ENCODE peak calls at places on chromosomes 6 and 20, in four cellular contexts. J is left ventricle myocardium inferior, G is endodermal cell, U is mesenchymal stem cell. N is an unnamed sample.

GRCh38 chr6:145815875-145816274 is 1.3 kb upstream of the FBXO30 start:
- DNase-seq in J (no peak), G (peak), U (peak), N (no peak)

GRCh38 chr6:169156108-169156821 is 97.4 kb downstream of the THBS2 start:
- DNase-seq in J (no peak), G (peak), U (no peak), N (peak)

GRCh38 chr6:36697481-36697903 is at the start of gene RAB44:
- DNase-seq in J (no peak), G (peak), U (no peak), N (peak)

GRCh38 chr20:43988451-43988850 is 73.8 kb downstream of the TOX2 start:
- DNase-seq in J (no peak), G (no peak), U (peak), N (no peak)

GRCh38 chr20:62176866-62177265 is 6.0 kb upstream of the MTG2 start:
- DNase-seq in J (no peak), G (no peak), U (no peak), N (no peak)

GRCh38 chr6:3229566-3230274 is 2.3 kb upstream of the TUBB2B start:
- DNase-seq in J (no peak), G (peak), U (no peak), N (no peak)

GRCh38 chr6:21885101-21885500 is 291.6 kb downstream of the SOX4 start:
- DNase-seq in J (no peak), G (no peak), U (no peak), N (no peak)

GRCh38 chr6:133807531-133807930 is 81.4 kb upstream of the TCF21 start:
- DNase-seq in J (no peak), G (no peak), U (no peak), N (no peak)

GRCh38 chr20:16027710-16028109 is 545.5 kb downstream of the KIF16B start:
- DNase-seq in J (no peak), G (no peak), U (no peak), N (no peak)

GRCh38 chr6:165826487-165827189 is 163.6 kb upstream of the PDE10A start:
- DNase-seq in J (no peak), G (no peak), U (no peak), N (peak)

GRCh38 chr6:27630727-27631613 is 158.1 kb upstream of the ZNF184 start:
- DNase-seq in J (no peak), G (peak), U (peak), N (no peak)

GRCh38 chr6:72950114-72950860 is 275.0 kb downstream of the KHDC1L start:
- DNase-seq in J (no peak), G (no peak), U (peak), N (no peak)

GRCh38 chr20:23284009-23284408 is 66.6 kb upstream of the NXT1 start:
- DNase-seq in J (no peak), G (no peak), U (no peak), N (no peak)

GRCh38 chr6:108904731-108905130 is 56.5 kb downstream of the ARMC2 start:
- DNase-seq in J (no peak), G (no peak), U (no peak), N (no peak)

GRCh38 chr6:139126255-139126654 is 8.6 kb upstream of the HECA start:
- DNase-seq in J (no peak), G (no peak), U (peak), N (no peak)

GRCh38 chr20:21191839-21192238 is 66.0 kb downstream of the KIZ start:
- DNase-seq in J (no peak), G (peak), U (no peak), N (no peak)

GRCh38 chr6:111277819-111278218 is 190.5 kb downstream of the SLC16A10 start:
- DNase-seq in J (no peak), G (no peak), U (no peak), N (no peak)

GRCh38 chr6:53375851-53376250 is 27.1 kb upstream of the ELOVL5 start:
- DNase-seq in J (no peak), G (no peak), U (peak), N (no peak)

GRCh38 chr20:13422637-13423036 is 201.6 kb downstream of the ISM1 start:
- DNase-seq in J (no peak), G (no peak), U (peak), N (no peak)

GRCh38 chr6:45116714-45117410 is 211.3 kb upstream of the RUNX2 start:
- DNase-seq in J (no peak), G (no peak), U (peak), N (no peak)

GRCh38 chr6:83978324-83978734 is 55.2 kb upstream of the MRAP2 start:
- DNase-seq in J (no peak), G (no peak), U (no peak), N (no peak)

GRCh38 chr6:34489229-34489805 is 23.4 kb downstream of the PACSIN1 start:
- DNase-seq in J (no peak), G (no peak), U (no peak), N (peak)

GRCh38 chr20:53126185-53126584 is 154.0 kb downstream of the TSHZ2 start:
- DNase-seq in J (no peak), G (no peak), U (no peak), N (no peak)

GRCh38 chr6:34243901-34244884 is 4.6 kb downstream of the SMIM29 start:
- DNase-seq in J (no peak), G (peak), U (peak), N (peak)

N was measured in posterior vena cava.